ENCODE peak calls at places on chromosomes 2 and 18, in seven cellular contexts. P is activated T-cell treated with anti-CD3 and anti-CD28 coated beads for 24 hours; C is hippocampal formation; E is GDM1; W is nephron progenitor cell; U is left ventricle myocardium inferior; X is stimulated activated CD4-positive, alpha-beta T cell treated with anti-CD3 and anti-CD28 coated beads, TNF-alpha, amount 100 ng/mL, for 4 hours. N is an unnamed sample.
A peak's percentile ranks its signal among the peaks of the same experiment; 100 is the strongest.

GRCh38 chr2:223941579-223942277 is 3.4 kb downstream of the WDFY1 start:
- DNase-seq in P (peak; percentile 76), C (no peak), E (no peak), W (no peak), U (no peak), X (peak; percentile 31), N (peak; percentile 70)

GRCh38 chr18:21857871-21858270 is 117.3 kb downstream of the MIB1 start:
- DNase-seq in P (no peak), C (no peak), E (no peak), W (no peak), U (no peak), X (no peak), N (no peak)

GRCh38 chr2:60867848-60868247 is 13.5 kb upstream of the REL start:
- DNase-seq in P (no peak), C (no peak), E (peak; percentile 75), W (no peak), U (no peak), X (no peak), N (no peak)

GRCh38 chr2:26615336-26616031 is 25.7 kb downstream of the CIB4 start:
- DNase-seq in P (no peak), C (peak; percentile 29), E (no peak), W (no peak), U (no peak), X (no peak), N (no peak)

GRCh38 chr2:84919885-84920580 is 14.6 kb downstream of the TMSB10 start:
- DNase-seq in P (no peak), C (no peak), E (no peak), W (no peak), U (no peak), X (no peak), N (peak; percentile 86)

GRCh38 chr2:26185304-26185928 is 12.5 kb downstream of the GAREM2 start:
- DNase-seq in P (no peak), C (no peak), E (no peak), W (no peak), U (no peak), X (no peak), N (no peak)

GRCh38 chr2:145022021-145022670 is 502.2 kb upstream of the ZEB2 start:
- DNase-seq in P (no peak), C (no peak), E (no peak), W (no peak), U (no peak), X (no peak), N (peak; percentile 13)

GRCh38 chr2:81084101-81084500 is 779.5 kb upstream of the LRRTM1 start:
- DNase-seq in P (no peak), C (no peak), E (no peak), W (no peak), U (no peak), X (no peak), N (no peak)

GRCh38 chr2:118202707-118203303 is 114.5 kb downstream of the INSIG2 start:
- DNase-seq in P (peak; percentile 52), C (peak; percentile 3), E (peak; percentile 4), W (peak; percentile 64), U (no peak), X (no peak), N (peak; percentile 70)

GRCh38 chr18:1412660-1413659 is 508.3 kb downstream of the ADCYAP1 start:
- DNase-seq in P (no peak), C (no peak), E (no peak), W (no peak), U (no peak), X (no peak), N (no peak)

GRCh38 chr18:40152859-40153258 is 1802.2 kb upstream of the PIK3C3 start:
- DNase-seq in P (no peak), C (no peak), E (no peak), W (no peak), U (no peak), X (no peak), N (no peak)

GRCh38 chr2:179285060-179285459 is 20.4 kb upstream of the SESTD1 start:
- DNase-seq in P (no peak), C (no peak), E (no peak), W (no peak), U (no peak), X (no peak), N (no peak)

GRCh38 chr2:84969511-84970265 is 1.3 kb upstream of the KCMF1 start:
- DNase-seq in P (peak; percentile 11), C (no peak), E (no peak), W (no peak), U (no peak), X (peak; percentile 15), N (no peak)

N was measured in AG08395.